ENCODE peak calls at places on chromosomes 13 and 19, in seven cellular contexts. W, T, H, L, J, M and K are unnamed samples.

GRCh38 chr19:7912144-7912696 is 2.4 kb upstream of the TGFBR3L start:
- DNase-seq in H (no peak), W (no peak), T (no peak), M (no peak), J (no peak), L (no peak), K (no peak)

GRCh38 chr13:68009546-68009945 is 779.4 kb upstream of the PCDH9 start:
- DNase-seq in J (no peak), H (no peak), L (no peak), M (no peak), T (no peak), W (no peak), K (no peak)

GRCh38 chr13:39415403-39415802 is 187.6 kb downstream of the LHFPL6 start:
- DNase-seq in M (no peak), W (peak; percentile 60), J (peak; percentile 73), H (peak; percentile 57), T (peak; percentile 44), L (peak; percentile 73), K (no peak)

GRCh38 chr13:30718661-30719520 is 16.5 kb upstream of the ALOX5AP start:
- DNase-seq in M (no peak), J (no peak), W (no peak), L (no peak), H (no peak), T (peak; percentile 91), K (no peak)

GRCh38 chr13:53104120-53104519 is 75.5 kb downstream of the OLFM4 start:
- DNase-seq in J (no peak), L (no peak), W (no peak), H (no peak), T (no peak), M (no peak), K (no peak)

GRCh38 chr13:43285891-43286602 is 262.7 kb downstream of the DNAJC15 start:
- DNase-seq in H (no peak), L (no peak), J (no peak), M (no peak), T (peak; percentile 33), W (no peak), K (no peak)

GRCh38 chr13:23724196-23724970 is 154.2 kb downstream of the TNFRSF19 start:
- DNase-seq in L (no peak), H (peak; percentile 27), T (peak; percentile 49), W (no peak), M (no peak), J (no peak), K (no peak)

GRCh38 chr19:41528106-41528505 is 47.9 kb upstream of the CEACAM21 start:
- DNase-seq in T (no peak), W (no peak), J (no peak), H (no peak), M (no peak), L (no peak), K (no peak)

GRCh38 chr19:54521022-54521859 is 18.6 kb downstream of the LAIR2 start:
- DNase-seq in M (peak; percentile 55), W (no peak), J (no peak), L (no peak), T (no peak), H (no peak), K (no peak)

GRCh38 chr19:38049105-38049649 is 142.2 kb downstream of the SIPA1L3 start:
- DNase-seq in M (peak; percentile 81), T (no peak), J (no peak), W (no peak), H (no peak), L (no peak), K (no peak)

GRCh38 chr19:36115453-36116343 is at the start of gene TBCB:
- DNase-seq in T (no peak), L (no peak), J (peak; percentile 18), M (no peak), H (peak; percentile 61), W (peak; percentile 87), K (peak; percentile 97)

GRCh38 chr19:31641591-31641990 is 292.4 kb upstream of the TSHZ3 start:
- DNase-seq in M (no peak), H (no peak), J (no peak), L (no peak), W (no peak), T (no peak), K (no peak)

GRCh38 chr19:38444026-38444425 is 10.5 kb downstream of the RYR1 start:
- DNase-seq in J (no peak), H (no peak), M (no peak), W (no peak), T (no peak), L (no peak), K (no peak)

GRCh38 chr19:9406798-9407352 is 28.5 kb downstream of the ZNF266 start:
- DNase-seq in W (peak; percentile 82), H (no peak), T (no peak), L (peak; percentile 69), M (peak; percentile 56), J (peak; percentile 96), K (peak; percentile 13)

GRCh38 chr13:60765700-60766411 is 368.8 kb downstream of the TDRD3 start:
- DNase-seq in H (peak; percentile 24), M (no peak), T (peak; percentile 62), L (no peak), W (no peak), J (no peak), K (no peak)

GRCh38 chr13:65710514-65710913 is 1519.6 kb downstream of the PCDH9 start:
- DNase-seq in H (no peak), M (no peak), T (no peak), W (no peak), L (no peak), J (no peak), K (no peak)

GRCh38 chr13:51271528-51272070 is 49.4 kb downstream of the FAM124A start:
- DNase-seq in H (no peak), W (no peak), L (no peak), T (no peak), J (no peak), M (no peak), K (no peak)

GRCh38 chr19:54209748-54210494 is 9.3 kb downstream of the RPS9 start:
- DNase-seq in T (peak; percentile 99), J (peak; percentile 93), M (no peak), L (peak; percentile 91), H (peak; percentile 36), W (peak; percentile 72), K (no peak)

GRCh38 chr13:91162180-91162579 is 185.3 kb upstream of the MIR17HG start:
- DNase-seq in J (no peak), L (no peak), H (peak; percentile 73), W (no peak), M (no peak), T (no peak), K (peak; percentile 17)

GRCh38 chr19:18219911-18220631 is 6.2 kb downstream of the PDE4C start:
- DNase-seq in M (no peak), L (no peak), H (no peak), J (no peak), T (no peak), W (no peak), K (no peak)

GRCh38 chr19:10730932-10731331 is 13.1 kb downstream of the DNM2 start:
- DNase-seq in W (no peak), T (no peak), L (no peak), J (no peak), H (no peak), M (no peak), K (peak; percentile 54)

GRCh38 chr19:10726268-10726667 is 8.4 kb downstream of the DNM2 start:
- DNase-seq in M (no peak), J (peak; percentile 75), T (no peak), H (no peak), L (no peak), W (no peak), K (no peak)

GRCh38 chr19:10727599-10728250 is 9.8 kb downstream of the DNM2 start:
- DNase-seq in W (no peak), T (no peak), L (no peak), H (no peak), J (no peak), M (no peak), K (no peak)

GRCh38 chr19:10725415-10725814 is 7.5 kb downstream of the DNM2 start:
- DNase-seq in J (no peak), H (no peak), L (no peak), W (no peak), M (no peak), T (no peak), K (no peak)

GRCh38 chr19:10729406-10729805 is 11.5 kb downstream of the DNM2 start:
- DNase-seq in H (no peak), W (no peak), L (no peak), M (no peak), T (no peak), J (no peak), K (peak; percentile 50)
- H3K4me3 ChIP-seq in H (no peak overlapping the region), W (no peak overlapping the region), L (no peak overlapping the region), M (no peak overlapping the region), T (no peak overlapping the region), J (no peak overlapping the region), K (no peak overlapping the region)

DNA sequence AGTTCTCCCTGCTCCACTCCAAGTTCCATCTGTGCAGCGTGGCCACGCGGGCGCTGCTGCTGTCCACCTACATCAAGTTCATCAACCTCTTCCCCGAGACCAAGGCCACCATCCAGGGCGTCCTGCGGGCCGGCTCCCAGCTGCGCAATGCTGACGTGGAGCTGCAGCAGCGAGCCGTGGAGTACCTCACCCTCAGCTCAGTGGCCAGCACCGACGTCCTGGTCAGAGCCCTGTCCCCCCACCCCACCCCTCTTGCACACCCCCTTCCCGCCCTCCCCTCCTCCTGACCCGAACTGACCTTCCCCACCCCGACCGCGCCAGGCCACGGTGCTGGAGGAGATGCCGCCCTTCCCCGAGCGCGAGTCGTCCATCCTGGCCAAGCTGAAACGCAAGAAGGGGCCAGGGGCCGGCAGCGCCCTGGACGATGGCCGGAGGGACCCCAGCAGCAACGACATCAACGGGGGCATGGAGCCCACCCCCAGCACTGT is 11.6 kb downstream of the FUZ start:
- DNase-seq in J (no peak), H (no peak), T (no peak), M (no peak), W (no peak), L (no peak), K (no peak)
- H3K36me3 ChIP-seq in J (no peaks in the 10 kb centered on the region), H (peaks cover 11% of the 10 kb centered on the region), T (peaks cover 55% of the 10 kb centered on the region), M (peaks cover 38% of the 10 kb centered on the region), W (peaks cover 48% of the 10 kb centered on the region), L (peaks cover 72% of the 10 kb centered on the region), K (peaks cover 16% of the 10 kb centered on the region)

GRCh38 chr19:48424694-48425219 is 21.0 kb upstream of the GRWD1 start:
- DNase-seq in T (peak; percentile 37), M (no peak), J (no peak), H (peak; percentile 86), W (no peak), L (no peak), K (peak; percentile 77)
- H3K4me3 ChIP-seq in T (no peak overlapping the region), M (no peak overlapping the region), J (no peak overlapping the region), H (no peak overlapping the region), W (no peak overlapping the region), L (no peak overlapping the region), K (no peak overlapping the region)

GRCh38 chr19:20102097-20102496 is 24.3 kb downstream of the ZNF90 start:
- DNase-seq in L (no peak), W (no peak), H (no peak), T (no peak), M (no peak), J (no peak), K (no peak)

GRCh38 chr19:20103091-20103501 is 25.3 kb downstream of the ZNF90 start:
- DNase-seq in M (no peak), T (no peak), H (peak; percentile 91), L (no peak), J (no peak), W (no peak), K (no peak)

DNA sequence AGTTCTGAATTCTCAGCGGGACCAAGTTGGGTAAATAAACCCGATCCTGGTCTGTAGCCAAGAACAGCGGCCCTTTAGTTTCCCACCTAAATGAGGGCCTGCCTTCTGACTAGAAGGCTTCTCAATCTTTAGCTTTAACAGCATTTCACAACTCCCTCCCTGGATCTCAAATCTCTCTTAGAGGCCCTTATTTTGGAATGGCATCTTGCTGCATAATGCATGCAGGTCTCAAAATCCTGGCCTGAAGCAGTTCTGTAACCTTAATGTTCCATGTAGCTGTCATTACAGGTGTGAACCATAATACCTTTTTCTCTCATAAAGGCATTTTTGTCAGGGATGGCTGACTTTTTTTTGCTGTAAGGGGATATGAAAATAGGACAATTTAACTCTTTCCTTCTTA is 29.5 kb downstream of the ZNF90 start:
- DNase-seq in H (no peak), L (no peak), M (no peak), W (no peak), J (no peak), T (no peak), K (no peak)
- H3K36me3 ChIP-seq in H (peaks cover 6% of the 10 kb centered on the region), L (peaks cover 4% of the 10 kb centered on the region), M (no peaks in the 10 kb centered on the region), W (no peaks in the 10 kb centered on the region), J (no peaks in the 10 kb centered on the region), T (no peaks in the 10 kb centered on the region), K (peaks cover 19% of the 10 kb centered on the region)